ENCODE peak calls at places on chromosome 15, in five cellular contexts. M, B, X, S and K are unnamed samples.

GRCh38 chr15:66648588-66648987 is 53.4 kb upstream of the SMAD6 start:
- DNase-seq in M (no peak), B (no peak), X (no peak), S (no peak), K (no peak)

GRCh38 chr15:45456212-45457106 is 66.1 kb downstream of the SLC30A4 start:
- DNase-seq in M (peak), B (peak), X (no peak), S (peak), K (peak)

GRCh38 chr15:35013370-35013769 is 25.3 kb upstream of the ZNF770 start:
- DNase-seq in M (no peak), B (no peak), X (no peak), S (no peak), K (peak)

GRCh38 chr15:32763295-32763694 is 45.5 kb downstream of the GREM1 start:
- DNase-seq in M (no peak), B (no peak), X (no peak), S (no peak), K (no peak)

GRCh38 chr15:80950291-80951078 is 39.1 kb downstream of the MESD start:
- DNase-seq in M (no peak), B (no peak), X (peak), S (no peak), K (no peak)

GRCh38 chr15:90839187-90840071 is 29.0 kb upstream of the FURIN start:
- DNase-seq in M (no peak), B (no peak), X (no peak), S (no peak), K (no peak)

GRCh38 chr15:47820780-47821319 is 103.5 kb downstream of the SEMA6D start:
- DNase-seq in M (peak), B (no peak), X (no peak), S (no peak), K (peak)

GRCh38 chr15:39336926-39337325 is 244.0 kb upstream of the THBS1 start:
- DNase-seq in M (peak), B (no peak), X (no peak), S (no peak), K (peak)

GRCh38 chr15:59366368-59367021 is 6.2 kb downstream of the MYO1E start:
- DNase-seq in M (peak), B (no peak), X (no peak), S (no peak), K (peak)

GRCh38 chr15:31156808-31157207 is 55.3 kb upstream of the TRPM1 start:
- DNase-seq in M (no peak), B (no peak), X (no peak), S (no peak), K (no peak)

GRCh38 chr15:93835378-93835777 is 396.0 kb upstream of the MCTP2 start:
- DNase-seq in M (no peak), B (no peak), X (no peak), S (no peak), K (no peak)

GRCh38 chr15:23518104-23518503 is 47.4 kb upstream of the MKRN3 start:
- DNase-seq in M (no peak), B (no peak), X (no peak), S (no peak), K (no peak)

GRCh38 chr15:44058126-44058525 is 136.9 kb downstream of the FRMD5 start:
- DNase-seq in M (no peak), B (no peak), X (no peak), S (no peak), K (no peak)

GRCh38 chr15:77030042-77030927 is 35.4 kb downstream of the PSTPIP1 start:
- DNase-seq in M (no peak), B (no peak), X (peak), S (no peak), K (no peak)

GRCh38 chr15:79192462-79193036 is 90.0 kb upstream of the ANKRD34C start:
- DNase-seq in M (peak), B (no peak), X (no peak), S (no peak), K (peak)

GRCh38 chr15:73575636-73576247 is 57.4 kb downstream of the NPTN start:
- DNase-seq in M (no peak), B (no peak), X (no peak), S (no peak), K (peak)

GRCh38 chr15:42121667-42122066 is 27.3 kb upstream of the PLA2G4D start:
- DNase-seq in M (no peak), B (no peak), X (no peak), S (no peak), K (no peak)

GRCh38 chr15:41773729-41774061 is 589 bp upstream of the MAPKBP1 start:
- DNase-seq in M (no peak), B (no peak), X (no peak), S (no peak), K (no peak)

GRCh38 chr15:58473720-58474119 is 41.9 kb downstream of the LIPC start:
- DNase-seq in M (peak), B (peak), X (no peak), S (no peak), K (peak)

GRCh38 chr15:79463781-79464270 is 31.7 kb downstream of the MINAR1 start:
- DNase-seq in M (no peak), B (no peak), X (no peak), S (no peak), K (no peak)